ENCODE peak calls at places on chromosomes 5 and 9, in nine cellular contexts. T is osteoblast; N is adrenal gland; X is HCT116; G is tibial nerve; H is effector memory CD4-positive, alpha-beta T cell; Z is upper lobe of right lung; D is cardiac muscle cell; Q is CD4-positive, CD25-positive, alpha-beta regulatory T cell. E is an unnamed sample.

GRCh38 chr9:107288701-107289100 is 5.6 kb downstream of the RAD23B start:
- DNase-seq in T (no peak), N (no peak), X (no peak), G (no peak), H (no peak), Z (no peak), D (no peak), Q (no peak), E (no peak)

GRCh38 chr5:163379298-163380155 is 57.9 kb upstream of the CCNG1 start:
- DNase-seq in T (no peak), N (no peak), X (peak), G (no peak), H (no peak), Z (no peak), D (no peak), Q (no peak), E (no peak)

GRCh38 chr9:113548221-113549041 is 84.9 kb downstream of the RGS3 start:
- DNase-seq in T (no peak), N (peak), X (no peak), G (no peak), H (no peak), Z (peak), D (peak), Q (no peak), E (peak)

GRCh38 chr5:158382473-158382872 is 523.5 kb upstream of the CLINT1 start:
- DNase-seq in T (peak), N (peak), X (peak), G (peak), H (no peak), Z (peak), D (no peak), Q (no peak), E (no peak)

GRCh38 chr9:115084709-115085108 is 33.2 kb downstream of the TNC start:
- DNase-seq in T (no peak), N (no peak), X (no peak), G (no peak), H (no peak), Z (no peak), D (no peak), Q (no peak), E (no peak)

GRCh38 chr5:31581498-31582099 is 49.5 kb downstream of the C5orf22 start:
- DNase-seq in T (no peak), N (no peak), X (peak), G (no peak), H (no peak), Z (no peak), D (peak), Q (peak), E (no peak)

GRCh38 chr5:159083532-159083931 is 16.2 kb downstream of the EBF1 start:
- DNase-seq in T (no peak), N (no peak), X (no peak), G (no peak), H (no peak), Z (no peak), D (no peak), Q (no peak), E (no peak)

GRCh38 chr5:148125641-148126040 is 42.7 kb upstream of the SPINK14 start:
- DNase-seq in T (peak), N (no peak), X (no peak), G (no peak), H (no peak), Z (no peak), D (peak), Q (no peak), E (no peak)

GRCh38 chr5:6827815-6828214 is 114.6 kb downstream of the TENT4A start:
- DNase-seq in T (no peak), N (no peak), X (no peak), G (no peak), H (peak), Z (no peak), D (peak), Q (peak), E (peak)

GRCh38 chr5:69276422-69277174 is 41.9 kb downstream of the CDK7 start:
- DNase-seq in T (peak), N (no peak), X (no peak), G (no peak), H (no peak), Z (no peak), D (no peak), Q (no peak), E (no peak)

GRCh38 chr9:100474082-100474949 is 1.4 kb downstream of the TMEFF1 start:
- DNase-seq in T (no peak), N (no peak), X (no peak), G (no peak), H (no peak), Z (no peak), D (peak), Q (no peak), E (no peak)

GRCh38 chr9:80369641-80370040 is 797.9 kb downstream of the TLE4 start:
- DNase-seq in T (no peak), N (no peak), X (no peak), G (no peak), H (no peak), Z (no peak), D (peak), Q (no peak), E (no peak)

GRCh38 chr5:74538206-74538661 is 102.3 kb downstream of the ENC1 start:
- DNase-seq in T (peak), N (peak), X (no peak), G (peak), H (no peak), Z (peak), D (no peak), Q (no peak), E (no peak)

GRCh38 chr9:121689461-121690157 is 38.2 kb downstream of the DAB2IP start:
- DNase-seq in T (peak), N (no peak), X (no peak), G (no peak), H (no peak), Z (peak), D (no peak), Q (no peak), E (no peak)
- H3K27ac ChIP-seq in T (no peak), N (no peak), X (no peak), G (no peak), H (no peak), Z (no peak), D (no peak), Q (no peak), E (no peak)

GRCh38 chr9:105912868-105913516 is 218.7 kb downstream of the TMEM38B start:
- DNase-seq in T (no peak), N (no peak), X (peak), G (no peak), H (no peak), Z (no peak), D (no peak), Q (no peak), E (no peak)

GRCh38 chr9:105911104-105911911 is 217.0 kb downstream of the TMEM38B start:
- DNase-seq in T (no peak), N (no peak), X (no peak), G (no peak), H (no peak), Z (no peak), D (peak), Q (no peak), E (no peak)

GRCh38 chr9:105908069-105908468 is 213.7 kb downstream of the TMEM38B start:
- DNase-seq in T (no peak), N (no peak), X (no peak), G (no peak), H (no peak), Z (no peak), D (no peak), Q (no peak), E (no peak)

GRCh38 chr9:105912157-105912867 is 218.0 kb downstream of the TMEM38B start:
- DNase-seq in T (no peak), N (no peak), X (no peak), G (no peak), H (no peak), Z (no peak), D (no peak), Q (no peak), E (no peak)
- H3K27ac ChIP-seq in T (no peak), N (no peak), X (no peak), G (no peak), H (no peak), Z (no peak), D (no peak), Q (no peak), E (no peak)

GRCh38 chr9:87580941-87581438 is 83.3 kb downstream of the DAPK1 start:
- DNase-seq in T (no peak), N (no peak), X (no peak), G (no peak), H (no peak), Z (no peak), D (no peak), Q (no peak), E (no peak)

GRCh38 chr9:87578625-87579024 is 81.0 kb downstream of the DAPK1 start:
- DNase-seq in T (no peak), N (no peak), X (no peak), G (no peak), H (no peak), Z (no peak), D (no peak), Q (no peak), E (no peak)

GRCh38 chr9:87579761-87580626 is 82.3 kb downstream of the DAPK1 start:
- DNase-seq in T (no peak), N (no peak), X (no peak), G (no peak), H (no peak), Z (no peak), D (no peak), Q (no peak), E (no peak)

GRCh38 chr9:87581949-87582637 is 84.4 kb downstream of the DAPK1 start:
- DNase-seq in T (no peak), N (no peak), X (no peak), G (no peak), H (no peak), Z (no peak), D (no peak), Q (no peak), E (no peak)

DNA sequence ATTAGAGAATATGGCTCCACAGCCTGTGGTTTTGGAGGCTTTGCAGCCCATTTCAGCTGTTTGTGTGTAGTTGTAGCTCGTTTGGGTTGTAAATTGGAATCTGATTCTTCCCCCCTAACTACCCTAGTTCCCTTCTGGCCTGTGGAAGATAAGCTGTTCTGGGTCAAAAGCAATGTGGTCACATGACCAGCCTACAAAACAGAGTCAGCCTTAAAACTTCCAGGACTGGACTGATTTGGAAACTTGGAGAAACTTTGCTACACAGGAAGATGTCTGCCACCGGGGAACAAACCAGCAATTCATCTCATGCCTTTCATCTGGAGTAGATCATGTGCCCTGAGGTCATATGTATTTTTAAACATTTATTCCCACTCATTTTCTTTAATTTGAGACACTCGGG is 83.8 kb downstream of the DAPK1 start:
- DNase-seq in T (no peak), N (peak), X (no peak), G (peak), H (no peak), Z (no peak), D (no peak), Q (no peak), E (no peak)
- H3K27ac ChIP-seq in T (no peak), N (no peak), X (no peak), G (peak), H (no peak), Z (peak), D (peak), Q (no peak), E (no peak)

GRCh38 chr9:123356851-123357747 is 1.1 kb downstream of the CRB2 start:
- DNase-seq in T (peak), N (no peak), X (no peak), G (no peak), H (no peak), Z (no peak), D (no peak), Q (no peak), E (no peak)

GRCh38 chr9:123355761-123356520 is at the start of gene CRB2:
- DNase-seq in T (peak), N (no peak), X (no peak), G (no peak), H (no peak), Z (no peak), D (peak), Q (no peak), E (no peak)

GRCh38 chr9:123359106-123359505 is 3.1 kb downstream of the CRB2 start:
- DNase-seq in T (peak), N (no peak), X (no peak), G (no peak), H (no peak), Z (no peak), D (no peak), Q (no peak), E (no peak)

GRCh38 chr9:123358181-123358894 is 2.3 kb downstream of the CRB2 start:
- DNase-seq in T (peak), N (no peak), X (no peak), G (no peak), H (no peak), Z (no peak), D (no peak), Q (no peak), E (no peak)

DNA sequence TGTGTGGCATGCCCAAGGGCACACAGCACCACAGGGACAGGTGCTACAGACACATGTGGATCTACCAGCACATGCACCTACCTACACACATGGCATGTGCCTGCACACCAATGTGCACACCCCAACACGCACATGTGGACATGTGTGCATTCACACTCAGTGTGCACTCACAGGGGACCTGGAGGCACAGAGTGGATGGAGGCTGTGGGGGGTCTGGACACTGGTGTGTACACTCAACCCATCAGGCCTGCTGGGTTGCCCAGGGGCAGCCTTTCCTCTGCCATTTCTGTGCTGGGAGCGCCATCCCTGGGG is 1.7 kb downstream of the CRB2 start:
- DNase-seq in T (peak), N (no peak), X (no peak), G (no peak), H (no peak), Z (no peak), D (no peak), Q (no peak), E (no peak)
- H3K27ac ChIP-seq in T (no peak), N (no peak), X (no peak), G (no peak), H (no peak), Z (no peak), D (peak), Q (no peak), E (no peak)

GRCh38 chr9:136597141-136597885 is 51.5 kb upstream of the NOTCH1 start:
- DNase-seq in T (no peak), N (no peak), X (no peak), G (no peak), H (no peak), Z (no peak), D (no peak), Q (no peak), E (no peak)
- H3K27ac ChIP-seq in T (no peak), N (no peak), X (no peak), G (peak), H (no peak), Z (no peak), D (no peak), Q (no peak), E (no peak)

GRCh38 chr5:72572236-72572765 is 65.1 kb upstream of the ZNF366 start:
- DNase-seq in T (no peak), N (no peak), X (no peak), G (no peak), H (no peak), Z (no peak), D (no peak), Q (no peak), E (no peak)
- H3K27ac ChIP-seq in T (no peak), N (no peak), X (no peak), G (no peak), H (no peak), Z (no peak), D (no peak), Q (no peak), E (no peak)

GRCh38 chr5:72245517-72246238 is 74.4 kb downstream of the MRPS27 start:
- DNase-seq in T (no peak), N (no peak), X (no peak), G (no peak), H (no peak), Z (no peak), D (peak), Q (no peak), E (no peak)
- H3K27ac ChIP-seq in T (peak), N (peak), X (no peak), G (peak), H (no peak), Z (peak), D (peak), Q (no peak), E (peak)

GRCh38 chr9:123102380-123103113 is 69.1 kb downstream of the GPR21 start:
- DNase-seq in T (no peak), N (no peak), X (no peak), G (no peak), H (no peak), Z (no peak), D (no peak), Q (no peak), E (no peak)
- H3K27ac ChIP-seq in T (no peak), N (no peak), X (no peak), G (no peak), H (no peak), Z (no peak), D (peak), Q (no peak), E (no peak)

GRCh38 chr9:136685216-136685615 is 2.0 kb downstream of the AGPAT2 start:
- DNase-seq in T (peak), N (no peak), X (no peak), G (no peak), H (no peak), Z (no peak), D (no peak), Q (no peak), E (no peak)
- H3K27ac ChIP-seq in T (no peak), N (no peak), X (peak), G (no peak), H (no peak), Z (peak), D (no peak), Q (no peak), E (no peak)